ENCODE peak calls at places on chromosome 20, in ten cellular contexts. G is iris pigment epithelial cell; Q is GM06990; K is putamen; T is mammary epithelial cell; N is endodermal cell; Y is activated CD8-positive, alpha-beta memory T cell treated with anti-CD3 and anti-CD28 coated beads for 4 hours; B is transverse colon; L is GM23338; U is left ventricle myocardium superior. R is an unnamed sample.

GRCh38 chr20:56952258-56952929 is 314.0 kb downstream of the BMP7 start:
- DNase-seq in G (no peak), Q (no peak), K (no peak), T (no peak), N (no peak), Y (no peak), B (no peak), L (no peak), U (no peak), R (no peak)

GRCh38 chr20:33211817-33212424 is 5.2 kb upstream of the BPIFA3 start:
- DNase-seq in G (peak), Q (no peak), K (peak), T (peak), N (peak), Y (no peak), B (peak), L (peak), U (no peak), R (no peak)

GRCh38 chr20:37886851-37887297 is 16.1 kb upstream of the VSTM2L start:
- DNase-seq in G (peak), Q (no peak), K (no peak), T (no peak), N (no peak), Y (no peak), B (no peak), L (no peak), U (peak), R (no peak)

GRCh38 chr20:1631309-1632227 is 11.8 kb upstream of the SIRPB1 start:
- DNase-seq in G (no peak), Q (no peak), K (no peak), T (peak), N (no peak), Y (no peak), B (no peak), L (peak), U (no peak), R (no peak)

GRCh38 chr20:4173142-4173541 is 157.8 kb upstream of the RNF24 start:
- DNase-seq in G (no peak), Q (no peak), K (no peak), T (no peak), N (no peak), Y (no peak), B (no peak), L (no peak), U (no peak), R (no peak)

GRCh38 chr20:19129976-19130612 is 82.3 kb upstream of the SLC24A3 start:
- DNase-seq in G (no peak), Q (no peak), K (no peak), T (no peak), N (no peak), Y (no peak), B (peak), L (no peak), U (no peak), R (no peak)

GRCh38 chr20:44223721-44224120 is 13.2 kb upstream of the OSER1 start:
- DNase-seq in G (no peak), Q (no peak), K (no peak), T (no peak), N (no peak), Y (no peak), B (peak), L (no peak), U (no peak), R (no peak)

GRCh38 chr20:9408422-9409300 is 105.7 kb upstream of the LAMP5 start:
- DNase-seq in G (peak), Q (no peak), K (no peak), T (peak), N (no peak), Y (no peak), B (no peak), L (no peak), U (no peak), R (no peak)

GRCh38 chr20:35489717-35490116 is 34.3 kb downstream of the CEP250 start:
- DNase-seq in G (no peak), Q (no peak), K (no peak), T (no peak), N (no peak), Y (no peak), B (no peak), L (no peak), U (no peak), R (no peak)

GRCh38 chr20:53857723-53858236 is 212.6 kb downstream of the BCAS1 start:
- DNase-seq in G (no peak), Q (no peak), K (no peak), T (no peak), N (no peak), Y (no peak), B (peak), L (peak), U (peak), R (no peak)

GRCh38 chr20:2658414-2659354 is 5.3 kb downstream of the IDH3B start:
- DNase-seq in G (no peak), Q (no peak), K (no peak), T (no peak), N (peak), Y (no peak), B (no peak), L (peak), U (no peak), R (no peak)

GRCh38 chr20:50967621-50968020 is 9.0 kb downstream of the MOCS3 start:
- DNase-seq in G (peak), Q (no peak), K (no peak), T (no peak), N (no peak), Y (no peak), B (no peak), L (no peak), U (no peak), R (no peak)

GRCh38 chr20:6740096-6740495 is 27.4 kb upstream of the BMP2 start:
- DNase-seq in G (no peak), Q (no peak), K (no peak), T (no peak), N (no peak), Y (no peak), B (no peak), L (no peak), U (no peak), R (no peak)

GRCh38 chr20:58361549-58361948 is 27.5 kb upstream of the VAPB start:
- DNase-seq in G (peak), Q (no peak), K (no peak), T (no peak), N (no peak), Y (no peak), B (no peak), L (peak), U (no peak), R (no peak)

GRCh38 chr20:41247523-41248370 is 69.8 kb downstream of the ZHX3 start:
- DNase-seq in G (no peak), Q (no peak), K (no peak), T (no peak), N (no peak), Y (no peak), B (no peak), L (no peak), U (no peak), R (no peak)

GRCh38 chr20:20452254-20452676 is 84.4 kb downstream of the INSM1 start:
- DNase-seq in G (peak), Q (peak), K (peak), T (peak), N (peak), Y (peak), B (peak), L (peak), U (peak), R (peak)

GRCh38 chr20:57922701-57923100 is 212.9 kb upstream of the PMEPA1 start:
- DNase-seq in G (no peak), Q (no peak), K (peak), T (no peak), N (no peak), Y (no peak), B (no peak), L (no peak), U (no peak), R (no peak)

GRCh38 chr20:2451939-2452732 is 18.5 kb downstream of the SNRPB start:
- DNase-seq in G (peak), Q (no peak), K (peak), T (peak), N (peak), Y (peak), B (peak), L (peak), U (peak), R (peak)

GRCh38 chr20:34536798-34537394 is 20.7 kb downstream of the DYNLRB1 start:
- DNase-seq in G (peak), Q (no peak), K (peak), T (no peak), N (peak), Y (no peak), B (peak), L (peak), U (peak), R (no peak)

GRCh38 chr20:1229541-1229940 is 3.7 kb downstream of the RAD21L1 start:
- DNase-seq in G (no peak), Q (no peak), K (no peak), T (no peak), N (no peak), Y (no peak), B (no peak), L (no peak), U (no peak), R (no peak)

GRCh38 chr20:1150218-1150617 is 31.8 kb downstream of the PSMF1 start:
- DNase-seq in G (peak), Q (no peak), K (peak), T (peak), N (no peak), Y (no peak), B (no peak), L (no peak), U (no peak), R (no peak)

GRCh38 chr20:58775371-58775770 is 75.3 kb downstream of the GNAS-AS1 start:
- DNase-seq in G (no peak), Q (no peak), K (no peak), T (no peak), N (no peak), Y (no peak), B (no peak), L (no peak), U (no peak), R (no peak)

GRCh38 chr20:2130062-2130591 is 28.5 kb downstream of the STK35 start:
- DNase-seq in G (no peak), Q (no peak), K (peak), T (no peak), N (no peak), Y (no peak), B (no peak), L (no peak), U (no peak), R (no peak)

GRCh38 chr20:15491564-15491963 is 1081.7 kb downstream of the KIF16B start:
- DNase-seq in G (no peak), Q (no peak), K (no peak), T (peak), N (peak), Y (no peak), B (no peak), L (peak), U (no peak), R (no peak)

GRCh38 chr20:36303020-36303595 is 3.0 kb upstream of the DLGAP4 start:
- DNase-seq in G (no peak), Q (no peak), K (no peak), T (no peak), N (no peak), Y (no peak), B (no peak), L (no peak), U (no peak), R (no peak)

GRCh38 chr20:3800256-3800877 is 4.3 kb downstream of the CDC25B start:
- DNase-seq in G (no peak), Q (no peak), K (no peak), T (no peak), N (peak), Y (no peak), B (no peak), L (peak), U (peak), R (no peak)

GRCh38 chr20:49037962-49038387 is 8.1 kb upstream of the CSE1L start:
- DNase-seq in G (peak), Q (no peak), K (no peak), T (no peak), N (peak), Y (no peak), B (no peak), L (no peak), U (no peak), R (no peak)

GRCh38 chr20:9985281-9985680 is 49.5 kb upstream of the ANKEF1 start:
- DNase-seq in G (no peak), Q (no peak), K (no peak), T (no peak), N (no peak), Y (no peak), B (no peak), L (no peak), U (no peak), R (no peak)

GRCh38 chr20:51631011-51631950 is 88.8 kb upstream of the NFATC2 start:
- DNase-seq in G (peak), Q (no peak), K (no peak), T (peak), N (peak), Y (no peak), B (peak), L (no peak), U (peak), R (no peak)

GRCh38 chr20:53959849-53960585 is 110.4 kb downstream of the BCAS1 start:
- DNase-seq in G (peak), Q (no peak), K (no peak), T (no peak), N (no peak), Y (no peak), B (no peak), L (no peak), U (no peak), R (no peak)

GRCh38 chr20:6698723-6699122 is 68.8 kb upstream of the BMP2 start:
- DNase-seq in G (no peak), Q (no peak), K (no peak), T (no peak), N (no peak), Y (no peak), B (no peak), L (no peak), U (no peak), R (no peak)

GRCh38 chr20:62628691-62629090 is 13.6 kb upstream of the SLCO4A1 start:
- DNase-seq in G (peak), Q (no peak), K (no peak), T (no peak), N (peak), Y (no peak), B (no peak), L (peak), U (no peak), R (no peak)

GRCh38 chr20:17854307-17854903 is 114.2 kb downstream of the SNX5 start:
- DNase-seq in G (peak), Q (no peak), K (peak), T (peak), N (peak), Y (no peak), B (peak), L (peak), U (peak), R (no peak)

GRCh38 chr20:23399568-23400241 is 21.6 kb downstream of the NAPB start:
- DNase-seq in G (peak), Q (no peak), K (no peak), T (peak), N (no peak), Y (no peak), B (no peak), L (no peak), U (no peak), R (no peak)

GRCh38 chr20:44183282-44183681 is 3.7 kb downstream of the JPH2 start:
- DNase-seq in G (no peak), Q (no peak), K (no peak), T (no peak), N (no peak), Y (no peak), B (no peak), L (no peak), U (peak), R (no peak)

GRCh38 chr20:41969656-41970055 is 351.5 kb upstream of the CHD6 start:
- DNase-seq in G (no peak), Q (no peak), K (peak), T (no peak), N (no peak), Y (no peak), B (no peak), L (no peak), U (no peak), R (no peak)

R was measured in central memory CD8-positive, alpha-beta T cell.